ENCODE peak calls at places on chromosomes 16 and 17, in five cellular contexts. W, S, H, C and R are unnamed samples.
A peak's percentile ranks its signal among the peaks of the same experiment; 100 is the strongest.

GRCh38 chr16:50498756-50499155 is 49.4 kb upstream of the NKD1 start:
- DNase-seq in H (peak; percentile 13), C (no peak), W (no peak), S (no peak), R (no peak)

GRCh38 chr17:46032909-46033308 is 33.9 kb downstream of the STH start:
- DNase-seq in S (no peak), C (no peak), W (no peak), H (no peak), R (no peak)

GRCh38 chr17:72877348-72877747 is 215.1 kb downstream of the SLC39A11 start:
- DNase-seq in W (no peak), C (no peak), H (no peak), S (no peak), R (no peak)

GRCh38 chr16:53743149-53743566 is 39.2 kb downstream of the FTO start:
- DNase-seq in S (no peak), C (no peak), H (no peak), W (peak; percentile 45), R (no peak)

GRCh38 chr16:10992797-10993196 is 48.4 kb downstream of the CLEC16A start:
- DNase-seq in S (no peak), C (no peak), H (no peak), W (peak; percentile 50), R (no peak)

GRCh38 chr17:32927724-32928526 is at the start of gene TMEM98:
- DNase-seq in S (no peak), C (peak; percentile 27), H (peak; percentile 58), W (peak; percentile 63), R (no peak)

GRCh38 chr16:30145692-30146091 is 22.7 kb upstream of the MAPK3 start:
- DNase-seq in H (no peak), W (no peak), S (no peak), C (no peak), R (no peak)

GRCh38 chr17:43880420-43880991 is 26.8 kb downstream of the MPP2 start:
- DNase-seq in H (no peak), W (peak; percentile 80), C (no peak), S (peak; percentile 63), R (no peak)

GRCh38 chr17:51012538-51012937 is 108.1 kb downstream of the SPAG9 start:
- DNase-seq in H (no peak), C (no peak), S (no peak), W (no peak), R (no peak)

GRCh38 chr16:54355251-54355650 is 68.7 kb upstream of the IRX3 start:
- DNase-seq in S (no peak), W (no peak), C (no peak), H (no peak), R (no peak)

GRCh38 chr17:83180996-83181481 is 101.6 kb downstream of the METRNL start:
- DNase-seq in C (no peak), H (peak; percentile 46), S (no peak), W (peak; percentile 31), R (peak; percentile 74)

GRCh38 chr17:32007463-32008298 is 498 bp downstream of the LRRC37B start:
- DNase-seq in W (peak; percentile 64), S (no peak), H (no peak), C (no peak), R (no peak)

GRCh38 chr17:36004604-36005003 is 3.3 kb upstream of the CCL15 start:
- DNase-seq in C (no peak), W (no peak), H (no peak), S (no peak), R (no peak)

GRCh38 chr16:65641049-65641448 is 519.2 kb upstream of the CDH11 start:
- DNase-seq in W (no peak), C (no peak), H (no peak), S (no peak), R (no peak)

GRCh38 chr17:38476549-38476948 is 48.3 kb downstream of the ARHGAP23 start:
- DNase-seq in S (peak; percentile 26), C (no peak), H (no peak), W (no peak), R (no peak)

GRCh38 chr16:27053996-27054395 is 12.7 kb upstream of the C16orf82 start:
- DNase-seq in S (no peak), H (no peak), W (no peak), C (no peak), R (no peak)

GRCh38 chr17:80005360-80006338 is 30.0 kb downstream of the TBC1D16 start:
- DNase-seq in W (peak; percentile 80), S (peak; percentile 70), H (no peak), C (peak; percentile 42), R (no peak)

GRCh38 chr17:67289174-67289876 is 44.3 kb upstream of the HELZ start:
- DNase-seq in W (peak; percentile 41), C (peak; percentile 87), H (peak; percentile 83), S (peak; percentile 88), R (no peak)

GRCh38 chr17:67293251-67294203 is 48.5 kb upstream of the HELZ start:
- DNase-seq in C (peak; percentile 67), W (peak; percentile 93), S (peak; percentile 84), H (peak; percentile 69), R (no peak)

GRCh38 chr17:67290244-67290993 is 45.4 kb upstream of the HELZ start:
- DNase-seq in S (no peak), H (no peak), C (no peak), W (no peak), R (no peak)

GRCh38 chr17:67290994-67291362 is 46.0 kb upstream of the HELZ start:
- DNase-seq in H (no peak), W (no peak), S (no peak), C (no peak), R (no peak)

GRCh38 chr17:67294451-67295199 is 49.6 kb upstream of the HELZ start:
- DNase-seq in C (no peak), W (peak; percentile 54), S (no peak), H (no peak), R (no peak)
- H3K27ac ChIP-seq in C (no peak overlapping the region), W (no peak overlapping the region), S (no peak overlapping the region), H (no peak overlapping the region), R (no peak overlapping the region)

DNA sequence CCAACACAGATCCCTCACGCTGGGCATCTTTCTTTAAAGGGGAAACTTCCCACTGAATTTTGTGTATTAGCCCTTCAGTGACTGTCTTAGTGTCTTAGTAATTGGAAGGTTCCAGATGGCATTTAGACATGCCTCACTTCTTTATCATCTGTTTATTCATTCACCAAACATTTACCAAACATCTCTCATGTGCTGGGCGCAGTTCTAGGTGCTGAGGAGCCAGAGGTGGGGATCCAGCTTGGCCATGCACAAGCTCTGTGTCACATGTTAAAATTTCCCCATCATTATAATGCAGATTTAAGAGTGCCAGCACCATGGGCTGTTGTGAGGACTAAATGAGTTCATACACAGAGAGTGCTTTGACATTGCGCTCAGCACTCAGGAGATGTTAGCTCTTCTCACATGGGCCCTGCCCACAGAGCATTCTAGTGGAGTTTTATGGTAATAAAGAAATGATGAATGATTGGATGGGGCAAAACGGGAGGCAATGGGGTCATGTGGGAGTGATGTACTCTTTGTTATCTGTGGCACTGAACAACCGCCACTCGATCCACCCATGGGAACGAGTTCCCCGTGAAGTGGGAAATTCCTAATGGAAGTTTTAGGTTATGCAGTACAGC is 119.7 kb downstream of the SNX29 start:
- DNase-seq in H (no peak), C (no peak), S (no peak), W (no peak), R (no peak)
- H3K27ac ChIP-seq in H (peak overlapping the region; percentile 43), C (no peak overlapping the region), S (no peak overlapping the region), W (no peak overlapping the region), R (peak overlapping the region; percentile 60)

GRCh38 chr16:2095315-2095853 is 40.3 kb downstream of the PKD1 start:
- DNase-seq in W (no peak), S (no peak), C (no peak), H (no peak), R (no peak)

GRCh38 chr16:2093793-2094192 is 41.9 kb downstream of the PKD1 start:
- DNase-seq in H (no peak), W (no peak), S (no peak), C (no peak), R (no peak)

GRCh38 chr16:2096853-2097620 is 38.7 kb downstream of the PKD1 start:
- DNase-seq in W (no peak), C (no peak), H (no peak), S (no peak), R (no peak)

GRCh38 chr16:2092866-2093265 is 42.8 kb downstream of the PKD1 start:
- DNase-seq in C (no peak), H (no peak), S (no peak), W (no peak), R (no peak)

DNA sequence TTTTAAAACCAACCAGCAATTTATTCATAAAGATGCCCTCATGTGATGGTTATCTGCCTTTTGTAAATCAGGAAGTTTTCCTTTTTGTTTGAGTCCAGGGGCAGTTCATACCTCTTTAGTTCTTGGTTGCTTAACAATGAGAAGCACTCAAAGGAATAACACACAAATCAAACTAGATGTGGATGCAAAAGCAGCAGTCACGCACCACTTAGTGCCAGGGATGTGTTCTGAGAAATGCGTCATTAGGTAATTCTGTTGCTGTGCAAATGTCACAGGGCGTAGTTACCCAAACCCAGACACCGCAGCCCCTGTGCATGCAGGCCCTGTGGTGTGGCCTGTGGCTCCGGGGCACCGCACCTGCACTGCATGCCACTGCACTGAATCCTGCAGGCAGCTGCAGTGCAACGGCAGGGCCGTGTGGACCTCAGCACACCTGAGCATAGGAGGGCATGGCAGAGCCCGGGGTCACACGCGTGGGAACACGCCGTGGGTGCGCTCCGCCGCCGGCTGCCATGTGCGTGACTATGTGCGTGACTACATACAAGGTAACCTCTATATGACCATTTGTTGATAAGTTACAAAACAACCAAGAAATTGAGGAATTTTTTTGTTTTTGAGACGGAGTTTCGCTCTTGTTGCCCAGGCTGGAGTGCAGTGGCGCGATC is 39.6 kb downstream of the PKD1 start:
- DNase-seq in S (no peak), W (no peak), H (no peak), C (no peak), R (no peak)
- H3K27ac ChIP-seq in S (no peak overlapping the region), W (no peak overlapping the region), H (no peak overlapping the region), C (no peak overlapping the region), R (no peak overlapping the region)

GRCh38 chr17:78774456-78774855 is 7.6 kb downstream of the CYTH1 start:
- DNase-seq in W (no peak), C (no peak), S (no peak), H (no peak), R (no peak)
- H3K27ac ChIP-seq in W (no peak overlapping the region), C (peak overlapping the region; percentile 69), S (peak overlapping the region; percentile 13), H (peak overlapping the region; percentile 17), R (peak overlapping the region; percentile 74)

GRCh38 chr16:68450741-68451140 is 2.4 kb upstream of the SMPD3 start:
- DNase-seq in S (no peak), W (no peak), H (no peak), C (no peak), R (no peak)

GRCh38 chr16:68445458-68445857 is 2.9 kb downstream of the SMPD3 start:
- DNase-seq in S (no peak), H (no peak), C (no peak), W (peak; percentile 74), R (no peak)

GRCh38 chr16:68446941-68447675 is 1.2 kb downstream of the SMPD3 start:
- DNase-seq in H (no peak), C (no peak), W (no peak), S (no peak), R (no peak)

GRCh38 chr16:68447721-68448359 is 468 bp downstream of the SMPD3 start:
- DNase-seq in W (no peak), H (no peak), C (no peak), S (no peak), R (no peak)

GRCh38 chr16:68448360-68448970 is at the start of gene SMPD3:
- DNase-seq in S (peak; percentile 98), W (peak; percentile 100), C (peak; percentile 96), H (peak; percentile 91), R (no peak)
- H3K27ac ChIP-seq in S (no peak within 1 kb of the TSS), W (no peak within 1 kb of the TSS), C (no peak within 1 kb of the TSS), H (no peak within 1 kb of the TSS), R (no peak within 1 kb of the TSS)